ENCODE peak calls at places on chromosomes 16 and 17, in five cellular contexts. Q, U, N, I and D are unnamed samples.

GRCh38 chr17:18382441-18383078 is 5.0 kb downstream of the EVPLL start:
- DNase-seq in U (no peak), Q (no peak), I (no peak), N (no peak), D (no peak)

GRCh38 chr17:45703348-45703747 is 80.8 kb upstream of the CRHR1 start:
- DNase-seq in U (no peak), I (no peak), N (no peak), Q (no peak), D (no peak)

GRCh38 chr16:72722552-72722951 is 325.4 kb downstream of the ZFHX3 start:
- DNase-seq in I (no peak), N (no peak), U (no peak), Q (no peak), D (no peak)

GRCh38 chr16:27327586-27327915 is 13.8 kb downstream of the IL4R start:
- DNase-seq in I (no peak), Q (no peak), U (no peak), N (no peak), D (no peak)

GRCh38 chr17:74772071-74772470 is 4.1 kb downstream of the NAT9 start:
- DNase-seq in N (no peak), U (no peak), Q (no peak), I (no peak), D (no peak)

GRCh38 chr17:28406478-28406824 is 439 bp upstream of the SLC46A1 start:
- DNase-seq in U (no peak), N (no peak), Q (no peak), I (no peak), D (no peak)

GRCh38 chr16:49649013-49649785 is 206.7 kb downstream of the ZNF423 start:
- DNase-seq in U (no peak), N (no peak), I (no peak), Q (no peak), D (no peak)

GRCh38 chr17:80703109-80703508 is 158.5 kb downstream of the RPTOR start:
- DNase-seq in I (peak; percentile 15), U (no peak), Q (no peak), N (no peak), D (no peak)

GRCh38 chr17:50918933-50919296 is 52.8 kb upstream of the TOB1 start:
- DNase-seq in I (peak; percentile 45), Q (no peak), N (peak; percentile 74), U (no peak), D (no peak)

GRCh38 chr17:28047806-28048205 is 5.3 kb downstream of the NLK start:
- DNase-seq in I (no peak), Q (no peak), N (no peak), U (no peak), D (no peak)

GRCh38 chr17:78924481-78925151 is 571 bp downstream of the TIMP2 start:
- DNase-seq in U (no peak), Q (peak; percentile 45), N (no peak), I (no peak), D (no peak)

GRCh38 chr16:11738742-11739544 is 3.7 kb downstream of the TXNDC11 start:
- DNase-seq in U (no peak), Q (no peak), N (no peak), I (no peak), D (no peak)

GRCh38 chr16:14050297-14051027 is 20.7 kb upstream of the MRTFB start:
- DNase-seq in I (no peak), U (peak; percentile 48), N (no peak), Q (no peak), D (no peak)

GRCh38 chr17:38868968-38869646 is 751 bp upstream of the LASP1 start:
- DNase-seq in N (peak; percentile 96), I (peak; percentile 88), Q (peak; percentile 85), U (peak; percentile 93), D (peak; percentile 84)
- TF ChIP-seq CTCF in N (peak; percentile 13), I (no peak), Q (no peak), U (peak; percentile 51), D (no peak)

DNA sequence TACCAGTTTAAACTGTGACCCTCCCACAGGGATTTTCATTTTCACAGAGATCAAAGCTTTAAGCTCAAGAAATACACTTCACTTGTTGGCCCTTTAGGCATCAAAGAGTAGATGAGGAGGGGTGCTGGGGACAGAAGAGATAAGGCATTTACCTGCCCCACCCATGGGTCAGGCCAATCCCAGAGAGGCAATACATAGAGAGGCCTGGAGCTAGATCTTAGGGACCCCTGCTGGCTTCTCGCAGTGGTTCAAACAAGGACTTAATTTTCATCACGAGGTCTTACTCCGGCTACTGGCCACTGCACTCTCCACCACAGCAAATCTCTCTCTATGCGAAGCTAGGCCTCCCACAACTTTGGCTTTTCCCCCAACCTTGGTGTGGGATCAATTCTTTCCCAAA is 46.6 kb downstream of the NOG start:
- DNase-seq in U (no peak), I (no peak), Q (no peak), N (no peak), D (no peak)
- TF ChIP-seq CTCF in U (no peak), I (no peak), Q (no peak), N (no peak), D (no peak)

GRCh38 chr17:8080208-8080798 is 7.2 kb downstream of the ALOX12B start:
- DNase-seq in I (no peak), Q (no peak), N (no peak), U (no peak), D (no peak)
- TF ChIP-seq CTCF in I (no peak), Q (no peak), N (no peak), U (no peak), D (no peak)

GRCh38 chr17:60392042-60392844 is at the start of gene USP32:
- DNase-seq in N (peak; percentile 99), U (peak; percentile 96), I (peak; percentile 97), Q (peak; percentile 99), D (peak; percentile 94)
- TF ChIP-seq CTCF in N (peak; percentile 70), U (no peak), I (no peak), Q (no peak), D (no peak)

GRCh38 chr17:47895856-47896671 is at the start of gene SP2:
- DNase-seq in Q (peak; percentile 98), U (peak; percentile 100), N (peak; percentile 100), I (peak; percentile 99), D (peak; percentile 97)
- TF ChIP-seq CTCF in Q (no peak), U (no peak), N (peak; percentile 16), I (no peak), D (no peak)

DNA sequence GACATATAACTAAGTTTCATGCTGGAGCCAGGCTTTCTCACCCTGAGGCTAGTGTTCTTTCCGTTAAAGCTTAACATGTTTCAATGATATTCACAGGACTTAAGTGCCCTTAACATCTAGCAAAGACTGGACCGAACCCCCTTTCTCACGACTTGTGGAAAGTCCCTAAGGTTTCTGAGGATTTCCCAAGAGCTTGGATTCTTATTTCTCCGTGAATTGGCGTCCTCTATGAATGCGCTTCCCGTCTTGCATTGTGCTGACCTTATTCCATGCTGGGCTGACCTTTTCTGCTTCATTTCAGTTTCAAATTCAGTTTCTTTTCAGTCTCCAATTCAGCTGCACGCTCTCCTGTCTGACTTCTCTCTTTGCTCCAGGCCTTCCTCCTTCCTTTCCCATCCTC is 206.4 kb downstream of the HS3ST3A1 start:
- DNase-seq in I (no peak), N (no peak), U (no peak), Q (no peak), D (no peak)
- TF ChIP-seq CTCF in I (no peak), N (no peak), U (no peak), Q (no peak), D (no peak)

GRCh38 chr16:68429081-68429740 is 19.1 kb downstream of the SMPD3 start:
- DNase-seq in U (no peak), Q (no peak), N (no peak), I (no peak), D (no peak)
- TF ChIP-seq CTCF in U (no peak), Q (no peak), N (no peak), I (no peak), D (no peak)